ENCODE peak calls at places on chromosomes 5 and 9, in nine cellular contexts. D, H, N, S, E, B, R, W and Q are unnamed samples.

GRCh38 chr5:137453476-137454080 is 45.5 kb downstream of the SPOCK1 start:
- DNase-seq in D (no peak), H (peak), N (peak), S (peak), E (peak), B (no peak), R (no peak), W (no peak), Q (peak)

GRCh38 chr9:128636024-128636390 is 20.6 kb downstream of the DYNC2I2 start:
- DNase-seq in D (peak), H (peak), N (peak), S (peak), E (no peak), B (no peak), R (no peak), W (peak), Q (peak)

GRCh38 chr9:74846771-74847170 is 41.0 kb downstream of the TRPM6 start:
- DNase-seq in D (no peak), H (peak), N (no peak), S (peak), E (no peak), B (no peak), R (no peak), W (no peak), Q (no peak)

GRCh38 chr9:131254107-131254491 is 22.2 kb downstream of the FAM78A start:
- DNase-seq in D (peak), H (no peak), N (no peak), S (no peak), E (no peak), B (no peak), R (no peak), W (no peak), Q (peak)

GRCh38 chr5:3605298-3606010 is 9.8 kb downstream of the IRX1 start:
- DNase-seq in D (peak), H (no peak), N (no peak), S (no peak), E (no peak), B (no peak), R (no peak), W (peak), Q (no peak)

GRCh38 chr5:79133121-79133656 is 21.6 kb downstream of the BHMT start:
- DNase-seq in D (no peak), H (peak), N (peak), S (peak), E (peak), B (no peak), R (peak), W (no peak), Q (peak)

GRCh38 chr5:118793091-118793490 is 195.3 kb downstream of the DTWD2 start:
- DNase-seq in D (no peak), H (no peak), N (no peak), S (no peak), E (no peak), B (no peak), R (no peak), W (no peak), Q (no peak)

GRCh38 chr5:169527863-169528262 is 55.7 kb upstream of the SPDL1 start:
- DNase-seq in D (no peak), H (no peak), N (no peak), S (no peak), E (peak), B (no peak), R (no peak), W (no peak), Q (no peak)

GRCh38 chr9:79661279-79661678 is 89.5 kb downstream of the TLE4 start:
- DNase-seq in D (no peak), H (no peak), N (no peak), S (no peak), E (no peak), B (no peak), R (no peak), W (no peak), Q (no peak)

GRCh38 chr9:131120620-131121228 is 4.7 kb upstream of the NUP214 start:
- DNase-seq in D (no peak), H (no peak), N (no peak), S (no peak), E (no peak), B (no peak), R (no peak), W (no peak), Q (no peak)